ENCODE peak calls at places on chromosomes 16 and 17, in nine cellular contexts. One of them, this sample, is unnamed.

GRCh38 chr16:49739381-49739780 is 116.5 kb downstream of the ZNF423 start:
- DNase-seq in kidney tubule cell: no peak
- DNase-seq in AML-193: no peak
- DNase-seq in K562: peak
- DNase-seq in SHP77 treated with DMSO at 0.1 percent for 48 hours: no peak
- DNase-seq in mucosa of gallbladder: no peak
- DNase-seq in AG10803: no peak
- DNase-seq in pulmonary artery endothelial cell: no peak
- DNase-seq in EL: no peak
- DNase-seq in this sample: no peak

GRCh38 chr17:44547625-44548297 is 9.5 kb upstream of the FZD2 start:
- DNase-seq in pulmonary artery endothelial cell: no peak
- DNase-seq in kidney tubule cell: no peak
- DNase-seq in AML-193: no peak
- DNase-seq in AG10803: no peak
- DNase-seq in K562: no peak
- DNase-seq in SHP77 treated with DMSO at 0.1 percent for 48 hours: no peak
- DNase-seq in EL: no peak
- DNase-seq in mucosa of gallbladder: no peak
- DNase-seq in this sample: no peak

GRCh38 chr17:66018786-66019185 is 173.1 kb downstream of the CEP112 start:
- DNase-seq in AML-193: no peak
- DNase-seq in AG10803: no peak
- DNase-seq in kidney tubule cell: no peak
- DNase-seq in SHP77 treated with DMSO at 0.1 percent for 48 hours: no peak
- DNase-seq in mucosa of gallbladder: no peak
- DNase-seq in K562: no peak
- DNase-seq in pulmonary artery endothelial cell: no peak
- DNase-seq in EL: no peak
- DNase-seq in this sample: no peak

GRCh38 chr16:64121473-64121872 is 1000.4 kb downstream of the CDH11 start:
- DNase-seq in AML-193: no peak
- DNase-seq in mucosa of gallbladder: no peak
- DNase-seq in K562: no peak
- DNase-seq in SHP77 treated with DMSO at 0.1 percent for 48 hours: no peak
- DNase-seq in kidney tubule cell: peak
- DNase-seq in EL: peak
- DNase-seq in AG10803: peak
- DNase-seq in pulmonary artery endothelial cell: no peak
- DNase-seq in this sample: peak

GRCh38 chr17:79251824-79252223 is 177.2 kb downstream of the ENGASE start:
- DNase-seq in AML-193: no peak
- DNase-seq in mucosa of gallbladder: no peak
- DNase-seq in SHP77 treated with DMSO at 0.1 percent for 48 hours: no peak
- DNase-seq in EL: no peak
- DNase-seq in K562: no peak
- DNase-seq in kidney tubule cell: no peak
- DNase-seq in AG10803: no peak
- DNase-seq in pulmonary artery endothelial cell: no peak
- DNase-seq in this sample: no peak

GRCh38 chr16:80231118-80231515 is 309.7 kb upstream of the DYNLRB2 start:
- DNase-seq in AML-193: no peak
- DNase-seq in SHP77 treated with DMSO at 0.1 percent for 48 hours: no peak
- DNase-seq in AG10803: peak
- DNase-seq in mucosa of gallbladder: no peak
- DNase-seq in K562: no peak
- DNase-seq in pulmonary artery endothelial cell: no peak
- DNase-seq in EL: no peak
- DNase-seq in kidney tubule cell: no peak
- DNase-seq in this sample: no peak

GRCh38 chr17:38982858-38983746 is 15.9 kb upstream of the FBXO47 start:
- DNase-seq in SHP77 treated with DMSO at 0.1 percent for 48 hours: peak
- DNase-seq in kidney tubule cell: peak
- DNase-seq in EL: peak
- DNase-seq in AML-193: peak
- DNase-seq in K562: peak
- DNase-seq in mucosa of gallbladder: peak
- DNase-seq in pulmonary artery endothelial cell: peak
- DNase-seq in AG10803: peak
- DNase-seq in this sample: peak

GRCh38 chr17:6304894-6305612 is 129.9 kb downstream of the AIPL1 start:
- DNase-seq in AML-193: no peak
- DNase-seq in mucosa of gallbladder: no peak
- DNase-seq in SHP77 treated with DMSO at 0.1 percent for 48 hours: no peak
- DNase-seq in EL: no peak
- DNase-seq in AG10803: no peak
- DNase-seq in kidney tubule cell: peak
- DNase-seq in K562: no peak
- DNase-seq in pulmonary artery endothelial cell: no peak
- DNase-seq in this sample: peak

GRCh38 chr17:50785942-50786570 is 18.7 kb upstream of the ANKRD40CL start:
- DNase-seq in EL: no peak
- DNase-seq in kidney tubule cell: no peak
- DNase-seq in K562: no peak
- DNase-seq in SHP77 treated with DMSO at 0.1 percent for 48 hours: peak
- DNase-seq in mucosa of gallbladder: peak
- DNase-seq in AML-193: no peak
- DNase-seq in AG10803: peak
- DNase-seq in pulmonary artery endothelial cell: no peak
- DNase-seq in this sample: no peak

GRCh38 chr17:68195667-68196393 is 52.0 kb upstream of the AMZ2 start:
- DNase-seq in SHP77 treated with DMSO at 0.1 percent for 48 hours: no peak
- DNase-seq in AG10803: no peak
- DNase-seq in mucosa of gallbladder: no peak
- DNase-seq in EL: no peak
- DNase-seq in pulmonary artery endothelial cell: no peak
- DNase-seq in kidney tubule cell: peak
- DNase-seq in AML-193: no peak
- DNase-seq in K562: no peak
- DNase-seq in this sample: no peak

GRCh38 chr16:12064291-12064690 is 87.8 kb downstream of the SNX29 start:
- DNase-seq in K562: no peak
- DNase-seq in SHP77 treated with DMSO at 0.1 percent for 48 hours: no peak
- DNase-seq in AG10803: no peak
- DNase-seq in EL: no peak
- DNase-seq in mucosa of gallbladder: no peak
- DNase-seq in AML-193: no peak
- DNase-seq in pulmonary artery endothelial cell: no peak
- DNase-seq in kidney tubule cell: no peak
- DNase-seq in this sample: no peak

GRCh38 chr17:57995076-57995956 is 7.3 kb upstream of the VEZF1 start:
- DNase-seq in EL: peak
- DNase-seq in AML-193: peak
- DNase-seq in mucosa of gallbladder: peak
- DNase-seq in pulmonary artery endothelial cell: no peak
- DNase-seq in kidney tubule cell: peak
- DNase-seq in AG10803: peak
- DNase-seq in SHP77 treated with DMSO at 0.1 percent for 48 hours: peak
- DNase-seq in K562: peak
- DNase-seq in this sample: peak

GRCh38 chr17:2263183-2263954 is 40.2 kb downstream of the SMG6 start:
- DNase-seq in AML-193: no peak
- DNase-seq in AG10803: no peak
- DNase-seq in EL: no peak
- DNase-seq in mucosa of gallbladder: no peak
- DNase-seq in kidney tubule cell: peak
- DNase-seq in pulmonary artery endothelial cell: no peak
- DNase-seq in SHP77 treated with DMSO at 0.1 percent for 48 hours: no peak
- DNase-seq in K562: no peak
- DNase-seq in this sample: no peak

GRCh38 chr17:8283356-8283755 is 5.1 kb upstream of the RANGRF start:
- DNase-seq in EL: no peak
- DNase-seq in SHP77 treated with DMSO at 0.1 percent for 48 hours: no peak
- DNase-seq in AML-193: no peak
- DNase-seq in pulmonary artery endothelial cell: no peak
- DNase-seq in kidney tubule cell: no peak
- DNase-seq in AG10803: no peak
- DNase-seq in mucosa of gallbladder: no peak
- DNase-seq in K562: no peak
- DNase-seq in this sample: no peak

GRCh38 chr16:15924996-15925395 is 24.4 kb upstream of the ABCC1 start:
- DNase-seq in SHP77 treated with DMSO at 0.1 percent for 48 hours: no peak
- DNase-seq in AML-193: no peak
- DNase-seq in pulmonary artery endothelial cell: no peak
- DNase-seq in EL: no peak
- DNase-seq in mucosa of gallbladder: no peak
- DNase-seq in AG10803: no peak
- DNase-seq in K562: no peak
- DNase-seq in kidney tubule cell: no peak
- DNase-seq in this sample: no peak

GRCh38 chr16:2767891-2768290 is 9.2 kb downstream of the ELOB start:
- DNase-seq in EL: no peak
- DNase-seq in AG10803: no peak
- DNase-seq in AML-193: no peak
- DNase-seq in SHP77 treated with DMSO at 0.1 percent for 48 hours: no peak
- DNase-seq in kidney tubule cell: no peak
- DNase-seq in pulmonary artery endothelial cell: no peak
- DNase-seq in K562: no peak
- DNase-seq in mucosa of gallbladder: no peak
- DNase-seq in this sample: no peak

GRCh38 chr16:68417711-68418301 is 30.5 kb downstream of the SMPD3 start:
- DNase-seq in SHP77 treated with DMSO at 0.1 percent for 48 hours: peak
- DNase-seq in EL: no peak
- DNase-seq in pulmonary artery endothelial cell: no peak
- DNase-seq in K562: peak
- DNase-seq in AG10803: no peak
- DNase-seq in AML-193: no peak
- DNase-seq in kidney tubule cell: peak
- DNase-seq in mucosa of gallbladder: peak
- DNase-seq in this sample: no peak

GRCh38 chr16:22297871-22298733 is 893 bp downstream of the POLR3E start:
- DNase-seq in K562: peak
- DNase-seq in AML-193: peak
- DNase-seq in pulmonary artery endothelial cell: peak
- DNase-seq in kidney tubule cell: peak
- DNase-seq in SHP77 treated with DMSO at 0.1 percent for 48 hours: peak
- DNase-seq in mucosa of gallbladder: peak
- DNase-seq in EL: peak
- DNase-seq in AG10803: peak
- DNase-seq in this sample: peak

GRCh38 chr16:9665851-9666271 is 516.4 kb downstream of the GRIN2A start:
- DNase-seq in AML-193: no peak
- DNase-seq in AG10803: no peak
- DNase-seq in pulmonary artery endothelial cell: no peak
- DNase-seq in EL: no peak
- DNase-seq in mucosa of gallbladder: peak
- DNase-seq in SHP77 treated with DMSO at 0.1 percent for 48 hours: no peak
- DNase-seq in K562: no peak
- DNase-seq in kidney tubule cell: no peak
- DNase-seq in this sample: no peak

GRCh38 chr17:66667090-66667489 is 167.8 kb upstream of the CACNG5 start:
- DNase-seq in pulmonary artery endothelial cell: no peak
- DNase-seq in SHP77 treated with DMSO at 0.1 percent for 48 hours: no peak
- DNase-seq in kidney tubule cell: no peak
- DNase-seq in AG10803: no peak
- DNase-seq in EL: no peak
- DNase-seq in K562: no peak
- DNase-seq in AML-193: no peak
- DNase-seq in mucosa of gallbladder: no peak
- DNase-seq in this sample: no peak

GRCh38 chr17:46963571-46963970 is 15.5 kb downstream of the RPRML start:
- DNase-seq in AML-193: no peak
- DNase-seq in K562: no peak
- DNase-seq in kidney tubule cell: no peak
- DNase-seq in mucosa of gallbladder: no peak
- DNase-seq in pulmonary artery endothelial cell: no peak
- DNase-seq in SHP77 treated with DMSO at 0.1 percent for 48 hours: no peak
- DNase-seq in EL: no peak
- DNase-seq in AG10803: no peak
- DNase-seq in this sample: no peak

GRCh38 chr17:53655591-53655990 is 167.1 kb upstream of the KIF2B start:
- DNase-seq in K562: no peak
- DNase-seq in EL: peak
- DNase-seq in SHP77 treated with DMSO at 0.1 percent for 48 hours: no peak
- DNase-seq in pulmonary artery endothelial cell: no peak
- DNase-seq in AG10803: peak
- DNase-seq in AML-193: no peak
- DNase-seq in kidney tubule cell: peak
- DNase-seq in mucosa of gallbladder: no peak
- DNase-seq in this sample: no peak

GRCh38 chr17:13367154-13367553 is 234.6 kb downstream of the HS3ST3A1 start:
- DNase-seq in SHP77 treated with DMSO at 0.1 percent for 48 hours: no peak
- DNase-seq in kidney tubule cell: no peak
- DNase-seq in K562: no peak
- DNase-seq in AG10803: no peak
- DNase-seq in AML-193: no peak
- DNase-seq in pulmonary artery endothelial cell: no peak
- DNase-seq in mucosa of gallbladder: no peak
- DNase-seq in EL: no peak
- DNase-seq in this sample: peak

GRCh38 chr17:3773511-3773910 is 27.5 kb downstream of the ITGAE start:
- DNase-seq in EL: peak
- DNase-seq in AG10803: peak
- DNase-seq in AML-193: no peak
- DNase-seq in SHP77 treated with DMSO at 0.1 percent for 48 hours: no peak
- DNase-seq in K562: no peak
- DNase-seq in pulmonary artery endothelial cell: no peak
- DNase-seq in kidney tubule cell: peak
- DNase-seq in mucosa of gallbladder: no peak
- DNase-seq in this sample: no peak